ENCODE peak calls at places on chromosomes 12 and 14, in ten cellular contexts. One of them, this sample, is unnamed.

GRCh38 chr14:51294951-51295350 is 54.9 kb downstream of the TMX1 start:
- DNase-seq in nephron progenitor cell: no peak
- DNase-seq in GM13976: no peak
- DNase-seq in NCI-H1092: no peak
- DNase-seq in frontal cortex: no peak
- DNase-seq in ELR: no peak
- DNase-seq in GOT3: no peak
- DNase-seq in naive B cell: no peak
- DNase-seq in stimulated activated CD4-positive, alpha-beta T cell treated with anti-CD3 and anti-CD28 coated beads, Interleukin-1b, Interleukin-23, amount 100 ng/mL, for 1 hour: no peak
- DNase-seq in GM19239: no peak
- DNase-seq in this sample: no peak

GRCh38 chr12:15580431-15580830 is 208.8 kb downstream of the EPS8 start:
- DNase-seq in naive B cell: no peak
- DNase-seq in ELR: no peak
- DNase-seq in GM13976: no peak
- DNase-seq in frontal cortex: no peak
- DNase-seq in nephron progenitor cell: no peak
- DNase-seq in GM19239: no peak
- DNase-seq in NCI-H1092: no peak
- DNase-seq in GOT3: no peak
- DNase-seq in stimulated activated CD4-positive, alpha-beta T cell treated with anti-CD3 and anti-CD28 coated beads, Interleukin-1b, Interleukin-23, amount 100 ng/mL, for 1 hour: no peak
- DNase-seq in this sample: no peak

GRCh38 chr12:25187781-25188180 is 7.2 kb downstream of the DNAI7 start:
- DNase-seq in ELR: peak
- DNase-seq in naive B cell: no peak
- DNase-seq in GM19239: no peak
- DNase-seq in stimulated activated CD4-positive, alpha-beta T cell treated with anti-CD3 and anti-CD28 coated beads, Interleukin-1b, Interleukin-23, amount 100 ng/mL, for 1 hour: no peak
- DNase-seq in GOT3: no peak
- DNase-seq in nephron progenitor cell: no peak
- DNase-seq in GM13976: no peak
- DNase-seq in NCI-H1092: no peak
- DNase-seq in frontal cortex: no peak
- DNase-seq in this sample: peak

GRCh38 chr14:39592390-39592789 is 160.2 kb upstream of the FBXO33 start:
- DNase-seq in GM19239: no peak
- DNase-seq in naive B cell: no peak
- DNase-seq in NCI-H1092: no peak
- DNase-seq in ELR: no peak
- DNase-seq in frontal cortex: no peak
- DNase-seq in GOT3: no peak
- DNase-seq in GM13976: no peak
- DNase-seq in nephron progenitor cell: no peak
- DNase-seq in stimulated activated CD4-positive, alpha-beta T cell treated with anti-CD3 and anti-CD28 coated beads, Interleukin-1b, Interleukin-23, amount 100 ng/mL, for 1 hour: no peak
- DNase-seq in this sample: no peak

GRCh38 chr14:105343194-105343593 is 28.6 kb downstream of the PACS2 start:
- DNase-seq in nephron progenitor cell: no peak
- DNase-seq in ELR: no peak
- DNase-seq in GOT3: no peak
- DNase-seq in stimulated activated CD4-positive, alpha-beta T cell treated with anti-CD3 and anti-CD28 coated beads, Interleukin-1b, Interleukin-23, amount 100 ng/mL, for 1 hour: no peak
- DNase-seq in GM19239: no peak
- DNase-seq in GM13976: no peak
- DNase-seq in naive B cell: no peak
- DNase-seq in frontal cortex: no peak
- DNase-seq in NCI-H1092: no peak
- DNase-seq in this sample: no peak

GRCh38 chr14:54650331-54651017 is 83.5 kb downstream of the SAMD4A start:
- DNase-seq in ELR: peak
- DNase-seq in GM13976: no peak
- DNase-seq in GOT3: peak
- DNase-seq in frontal cortex: no peak
- DNase-seq in NCI-H1092: no peak
- DNase-seq in stimulated activated CD4-positive, alpha-beta T cell treated with anti-CD3 and anti-CD28 coated beads, Interleukin-1b, Interleukin-23, amount 100 ng/mL, for 1 hour: no peak
- DNase-seq in naive B cell: no peak
- DNase-seq in GM19239: no peak
- DNase-seq in nephron progenitor cell: no peak
- DNase-seq in this sample: peak

GRCh38 chr14:104577457-104578301 is 1.9 kb upstream of the C14orf180 start:
- DNase-seq in GM13976: no peak
- DNase-seq in GOT3: no peak
- DNase-seq in ELR: no peak
- DNase-seq in nephron progenitor cell: peak
- DNase-seq in GM19239: no peak
- DNase-seq in naive B cell: no peak
- DNase-seq in frontal cortex: no peak
- DNase-seq in stimulated activated CD4-positive, alpha-beta T cell treated with anti-CD3 and anti-CD28 coated beads, Interleukin-1b, Interleukin-23, amount 100 ng/mL, for 1 hour: no peak
- DNase-seq in NCI-H1092: no peak
- DNase-seq in this sample: no peak

GRCh38 chr12:116381744-116382455 is 104.4 kb upstream of the MED13L start:
- DNase-seq in ELR: peak
- DNase-seq in GOT3: peak
- DNase-seq in nephron progenitor cell: peak
- DNase-seq in frontal cortex: no peak
- DNase-seq in stimulated activated CD4-positive, alpha-beta T cell treated with anti-CD3 and anti-CD28 coated beads, Interleukin-1b, Interleukin-23, amount 100 ng/mL, for 1 hour: no peak
- DNase-seq in NCI-H1092: no peak
- DNase-seq in GM13976: no peak
- DNase-seq in GM19239: no peak
- DNase-seq in naive B cell: no peak
- DNase-seq in this sample: peak

GRCh38 chr12:124734224-124734788 is 129.4 kb downstream of the SCARB1 start:
- DNase-seq in stimulated activated CD4-positive, alpha-beta T cell treated with anti-CD3 and anti-CD28 coated beads, Interleukin-1b, Interleukin-23, amount 100 ng/mL, for 1 hour: no peak
- DNase-seq in GM13976: no peak
- DNase-seq in NCI-H1092: no peak
- DNase-seq in GM19239: no peak
- DNase-seq in frontal cortex: no peak
- DNase-seq in GOT3: no peak
- DNase-seq in naive B cell: no peak
- DNase-seq in nephron progenitor cell: peak
- DNase-seq in ELR: no peak
- DNase-seq in this sample: no peak

GRCh38 chr12:102343361-102344121 is 136.8 kb downstream of the IGF1 start:
- DNase-seq in frontal cortex: no peak
- DNase-seq in GM13976: no peak
- DNase-seq in ELR: peak
- DNase-seq in naive B cell: no peak
- DNase-seq in GM19239: no peak
- DNase-seq in nephron progenitor cell: no peak
- DNase-seq in stimulated activated CD4-positive, alpha-beta T cell treated with anti-CD3 and anti-CD28 coated beads, Interleukin-1b, Interleukin-23, amount 100 ng/mL, for 1 hour: no peak
- DNase-seq in GOT3: no peak
- DNase-seq in NCI-H1092: no peak
- DNase-seq in this sample: no peak

GRCh38 chr14:34797747-34798583 is 77.2 kb downstream of the BAZ1A start:
- DNase-seq in frontal cortex: no peak
- DNase-seq in naive B cell: no peak
- DNase-seq in ELR: no peak
- DNase-seq in GM13976: no peak
- DNase-seq in stimulated activated CD4-positive, alpha-beta T cell treated with anti-CD3 and anti-CD28 coated beads, Interleukin-1b, Interleukin-23, amount 100 ng/mL, for 1 hour: no peak
- DNase-seq in GOT3: no peak
- DNase-seq in GM19239: no peak
- DNase-seq in nephron progenitor cell: no peak
- DNase-seq in NCI-H1092: no peak
- DNase-seq in this sample: no peak

GRCh38 chr14:72563676-72564075 is 330.2 kb downstream of the DPF3 start:
- DNase-seq in ELR: no peak
- DNase-seq in NCI-H1092: no peak
- DNase-seq in GM19239: no peak
- DNase-seq in GOT3: no peak
- DNase-seq in nephron progenitor cell: no peak
- DNase-seq in GM13976: peak
- DNase-seq in frontal cortex: no peak
- DNase-seq in naive B cell: no peak
- DNase-seq in stimulated activated CD4-positive, alpha-beta T cell treated with anti-CD3 and anti-CD28 coated beads, Interleukin-1b, Interleukin-23, amount 100 ng/mL, for 1 hour: no peak
- DNase-seq in this sample: no peak

GRCh38 chr14:92654206-92654901 is 94.1 kb downstream of the LGMN start:
- DNase-seq in nephron progenitor cell: no peak
- DNase-seq in GM19239: no peak
- DNase-seq in GOT3: no peak
- DNase-seq in NCI-H1092: no peak
- DNase-seq in stimulated activated CD4-positive, alpha-beta T cell treated with anti-CD3 and anti-CD28 coated beads, Interleukin-1b, Interleukin-23, amount 100 ng/mL, for 1 hour: no peak
- DNase-seq in frontal cortex: no peak
- DNase-seq in naive B cell: no peak
- DNase-seq in ELR: no peak
- DNase-seq in GM13976: no peak
- DNase-seq in this sample: no peak

GRCh38 chr12:62769076-62769619 is 165.8 kb downstream of the PPM1H start:
- DNase-seq in GOT3: no peak
- DNase-seq in GM13976: no peak
- DNase-seq in nephron progenitor cell: no peak
- DNase-seq in naive B cell: no peak
- DNase-seq in stimulated activated CD4-positive, alpha-beta T cell treated with anti-CD3 and anti-CD28 coated beads, Interleukin-1b, Interleukin-23, amount 100 ng/mL, for 1 hour: no peak
- DNase-seq in NCI-H1092: no peak
- DNase-seq in ELR: no peak
- DNase-seq in frontal cortex: no peak
- DNase-seq in GM19239: no peak
- DNase-seq in this sample: no peak

GRCh38 chr12:57176846-57177245 is 29.4 kb upstream of the LRP1-AS start:
- DNase-seq in nephron progenitor cell: no peak
- DNase-seq in ELR: peak
- DNase-seq in NCI-H1092: no peak
- DNase-seq in GM13976: no peak
- DNase-seq in naive B cell: no peak
- DNase-seq in frontal cortex: no peak
- DNase-seq in GOT3: no peak
- DNase-seq in stimulated activated CD4-positive, alpha-beta T cell treated with anti-CD3 and anti-CD28 coated beads, Interleukin-1b, Interleukin-23, amount 100 ng/mL, for 1 hour: no peak
- DNase-seq in GM19239: no peak
- DNase-seq in this sample: no peak

GRCh38 chr12:67388331-67389163 is 119.4 kb downstream of the CAND1 start:
- DNase-seq in NCI-H1092: no peak
- DNase-seq in GM19239: no peak
- DNase-seq in ELR: peak
- DNase-seq in naive B cell: no peak
- DNase-seq in frontal cortex: no peak
- DNase-seq in nephron progenitor cell: peak
- DNase-seq in GM13976: no peak
- DNase-seq in stimulated activated CD4-positive, alpha-beta T cell treated with anti-CD3 and anti-CD28 coated beads, Interleukin-1b, Interleukin-23, amount 100 ng/mL, for 1 hour: no peak
- DNase-seq in GOT3: no peak
- DNase-seq in this sample: no peak

GRCh38 chr14:75454963-75455546 is 27.2 kb downstream of the JDP2 start:
- DNase-seq in NCI-H1092: no peak
- DNase-seq in GOT3: no peak
- DNase-seq in frontal cortex: no peak
- DNase-seq in nephron progenitor cell: no peak
- DNase-seq in ELR: peak
- DNase-seq in stimulated activated CD4-positive, alpha-beta T cell treated with anti-CD3 and anti-CD28 coated beads, Interleukin-1b, Interleukin-23, amount 100 ng/mL, for 1 hour: no peak
- DNase-seq in GM19239: no peak
- DNase-seq in GM13976: no peak
- DNase-seq in naive B cell: no peak
- DNase-seq in this sample: peak

GRCh38 chr12:121620328-121620891 is 5.9 kb upstream of the ORAI1 start:
- DNase-seq in frontal cortex: no peak
- DNase-seq in stimulated activated CD4-positive, alpha-beta T cell treated with anti-CD3 and anti-CD28 coated beads, Interleukin-1b, Interleukin-23, amount 100 ng/mL, for 1 hour: no peak
- DNase-seq in GM13976: no peak
- DNase-seq in naive B cell: no peak
- DNase-seq in nephron progenitor cell: no peak
- DNase-seq in NCI-H1092: no peak
- DNase-seq in GM19239: no peak
- DNase-seq in ELR: no peak
- DNase-seq in GOT3: no peak
- DNase-seq in this sample: no peak

GRCh38 chr12:88298761-88299242 is 156.7 kb downstream of the TMTC3 start:
- DNase-seq in ELR: peak
- DNase-seq in stimulated activated CD4-positive, alpha-beta T cell treated with anti-CD3 and anti-CD28 coated beads, Interleukin-1b, Interleukin-23, amount 100 ng/mL, for 1 hour: no peak
- DNase-seq in frontal cortex: no peak
- DNase-seq in nephron progenitor cell: no peak
- DNase-seq in NCI-H1092: no peak
- DNase-seq in GOT3: no peak
- DNase-seq in naive B cell: no peak
- DNase-seq in GM13976: no peak
- DNase-seq in GM19239: no peak
- DNase-seq in this sample: peak

GRCh38 chr12:112900298-112901145 is 6.2 kb upstream of the OAS1 start:
- DNase-seq in frontal cortex: no peak
- DNase-seq in ELR: peak
- DNase-seq in NCI-H1092: peak
- DNase-seq in GOT3: no peak
- DNase-seq in naive B cell: peak
- DNase-seq in nephron progenitor cell: no peak
- DNase-seq in GM13976: peak
- DNase-seq in GM19239: peak
- DNase-seq in stimulated activated CD4-positive, alpha-beta T cell treated with anti-CD3 and anti-CD28 coated beads, Interleukin-1b, Interleukin-23, amount 100 ng/mL, for 1 hour: no peak
- DNase-seq in this sample: peak

GRCh38 chr12:55931780-55932545 is 1.0 kb downstream of the DGKA start:
- DNase-seq in ELR: peak
- DNase-seq in NCI-H1092: no peak
- DNase-seq in GM13976: peak
- DNase-seq in stimulated activated CD4-positive, alpha-beta T cell treated with anti-CD3 and anti-CD28 coated beads, Interleukin-1b, Interleukin-23, amount 100 ng/mL, for 1 hour: no peak
- DNase-seq in GM19239: no peak
- DNase-seq in naive B cell: peak
- DNase-seq in nephron progenitor cell: peak
- DNase-seq in frontal cortex: peak
- DNase-seq in GOT3: no peak
- DNase-seq in this sample: peak

GRCh38 chr12:5165296-5165970 is 121.8 kb downstream of the KCNA5 start:
- DNase-seq in frontal cortex: no peak
- DNase-seq in NCI-H1092: no peak
- DNase-seq in ELR: no peak
- DNase-seq in GM19239: no peak
- DNase-seq in stimulated activated CD4-positive, alpha-beta T cell treated with anti-CD3 and anti-CD28 coated beads, Interleukin-1b, Interleukin-23, amount 100 ng/mL, for 1 hour: no peak
- DNase-seq in GM13976: no peak
- DNase-seq in naive B cell: no peak
- DNase-seq in GOT3: no peak
- DNase-seq in nephron progenitor cell: no peak
- DNase-seq in this sample: peak

GRCh38 chr12:3600951-3601350 is 109.9 kb downstream of the PRMT8 start:
- DNase-seq in frontal cortex: no peak
- DNase-seq in nephron progenitor cell: no peak
- DNase-seq in ELR: no peak
- DNase-seq in GM13976: no peak
- DNase-seq in NCI-H1092: no peak
- DNase-seq in stimulated activated CD4-positive, alpha-beta T cell treated with anti-CD3 and anti-CD28 coated beads, Interleukin-1b, Interleukin-23, amount 100 ng/mL, for 1 hour: no peak
- DNase-seq in naive B cell: no peak
- DNase-seq in GM19239: no peak
- DNase-seq in GOT3: no peak
- DNase-seq in this sample: no peak

GRCh38 chr12:107411792-107412535 is 273.6 kb upstream of the PWP1 start:
- DNase-seq in GM13976: no peak
- DNase-seq in stimulated activated CD4-positive, alpha-beta T cell treated with anti-CD3 and anti-CD28 coated beads, Interleukin-1b, Interleukin-23, amount 100 ng/mL, for 1 hour: no peak
- DNase-seq in naive B cell: no peak
- DNase-seq in nephron progenitor cell: no peak
- DNase-seq in ELR: peak
- DNase-seq in NCI-H1092: no peak
- DNase-seq in GOT3: no peak
- DNase-seq in frontal cortex: no peak
- DNase-seq in GM19239: no peak
- DNase-seq in this sample: peak

GRCh38 chr12:100851637-100852036 is 57.1 kb downstream of the ANO4 start:
- DNase-seq in NCI-H1092: no peak
- DNase-seq in GM19239: no peak
- DNase-seq in GM13976: no peak
- DNase-seq in ELR: no peak
- DNase-seq in frontal cortex: no peak
- DNase-seq in stimulated activated CD4-positive, alpha-beta T cell treated with anti-CD3 and anti-CD28 coated beads, Interleukin-1b, Interleukin-23, amount 100 ng/mL, for 1 hour: no peak
- DNase-seq in GOT3: no peak
- DNase-seq in naive B cell: no peak
- DNase-seq in nephron progenitor cell: no peak
- DNase-seq in this sample: no peak

GRCh38 chr12:11967356-11968040 is 103.2 kb upstream of the BCL2L14 start:
- DNase-seq in frontal cortex: no peak
- DNase-seq in stimulated activated CD4-positive, alpha-beta T cell treated with anti-CD3 and anti-CD28 coated beads, Interleukin-1b, Interleukin-23, amount 100 ng/mL, for 1 hour: no peak
- DNase-seq in NCI-H1092: no peak
- DNase-seq in GOT3: no peak
- DNase-seq in naive B cell: no peak
- DNase-seq in ELR: no peak
- DNase-seq in nephron progenitor cell: no peak
- DNase-seq in GM19239: no peak
- DNase-seq in GM13976: no peak
- DNase-seq in this sample: peak

GRCh38 chr14:90495357-90496276 is 98.8 kb downstream of the CALM1 start:
- DNase-seq in ELR: peak
- DNase-seq in GOT3: no peak
- DNase-seq in GM19239: peak
- DNase-seq in naive B cell: peak
- DNase-seq in frontal cortex: peak
- DNase-seq in stimulated activated CD4-positive, alpha-beta T cell treated with anti-CD3 and anti-CD28 coated beads, Interleukin-1b, Interleukin-23, amount 100 ng/mL, for 1 hour: peak
- DNase-seq in nephron progenitor cell: peak
- DNase-seq in GM13976: peak
- DNase-seq in NCI-H1092: no peak
- DNase-seq in this sample: peak

This sample was measured in RPMI7951.